ENCODE peak calls at places on chromosomes 12 and 14, in eight cellular contexts. Z is posterior vena cava; J is NCI-H1694; F is right cardiac atrium; V is naive B cell; B is endodermal cell; W is NCI-H1436; D is stimulated activated CD8-positive, alpha-beta memory T cell treated with anti-CD3 and anti-CD28 coated beads, Interleukin-2, amount 100 ng/mL, for 48 hours. X is an unnamed sample.

GRCh38 chr12:126726481-126727217 is 1540.3 kb upstream of the TMEM132C start:
- DNase-seq in V (no peak), F (no peak), D (no peak), J (no peak), Z (no peak), B (peak), W (no peak), X (no peak)

GRCh38 chr12:109934026-109934425 is 34.0 kb downstream of the TCHP start:
- DNase-seq in B (no peak), D (no peak), J (no peak), V (no peak), F (no peak), Z (no peak), W (no peak), X (no peak)

GRCh38 chr14:67934087-67934486 is 114.5 kb downstream of the RAD51B start:
- DNase-seq in W (peak), D (no peak), Z (no peak), V (peak), B (peak), J (peak), F (no peak), X (peak)

GRCh38 chr12:82146740-82147139 is 211.4 kb downstream of the CCDC59 start:
- DNase-seq in W (no peak), B (peak), Z (peak), J (no peak), V (no peak), F (no peak), D (no peak), X (no peak)

GRCh38 chr12:125185311-125185739 is 120.1 kb downstream of the AACS start:
- DNase-seq in W (no peak), J (no peak), F (no peak), D (no peak), B (peak), V (no peak), Z (no peak), X (no peak)

GRCh38 chr12:14430394-14430986 is 65.0 kb downstream of the ATF7IP start:
- DNase-seq in Z (no peak), D (no peak), V (no peak), J (no peak), W (no peak), B (no peak), F (no peak), X (no peak)

GRCh38 chr14:95220663-95221231 is 63.4 kb upstream of the DICER1 start:
- DNase-seq in J (no peak), F (no peak), D (no peak), V (no peak), W (no peak), B (peak), Z (no peak), X (peak)

GRCh38 chr14:85483652-85484051 is 46.3 kb upstream of the FLRT2 start:
- DNase-seq in F (no peak), D (no peak), W (no peak), V (no peak), Z (no peak), B (no peak), J (no peak), X (no peak)

GRCh38 chr12:120249875-120250795 is 15.4 kb downstream of the PXN start:
- DNase-seq in D (no peak), F (peak), W (no peak), B (peak), V (peak), J (no peak), Z (peak), X (no peak)

GRCh38 chr14:67457782-67458181 is 30.7 kb downstream of the TMEM229B start:
- DNase-seq in D (no peak), W (no peak), Z (peak), B (peak), F (peak), V (no peak), J (no peak), X (peak)

X was measured in EL.